ENCODE peak calls at places on chromosomes 2 and 18, in seven cellular contexts. J, Y, S, A, B, V and X are unnamed samples.

GRCh38 chr2:143545643-143546275 is 416.5 kb downstream of the ARHGAP15 start:
- DNase-seq in V (no peak), Y (no peak), A (no peak), J (no peak), S (no peak), B (no peak), X (no peak)

GRCh38 chr2:197573608-197574007 is 57.7 kb downstream of the MOB4 start:
- DNase-seq in A (no peak), Y (no peak), V (no peak), S (no peak), B (no peak), J (no peak), X (no peak)

GRCh38 chr2:200305797-200306718 is at the start of gene SPATS2L:
- DNase-seq in V (no peak), A (peak; percentile 22), S (peak; percentile 70), J (peak; percentile 63), B (peak; percentile 95), Y (peak; percentile 69), X (no peak)

GRCh38 chr2:108918941-108919341 is 70.1 kb downstream of the EDAR start:
- DNase-seq in Y (no peak), V (no peak), A (no peak), J (no peak), S (no peak), B (no peak), X (no peak)

GRCh38 chr2:143759455-143759854 is 630.2 kb downstream of the ARHGAP15 start:
- DNase-seq in Y (peak; percentile 56), S (no peak), V (no peak), B (no peak), J (peak; percentile 25), A (no peak), X (no peak)

GRCh38 chr2:74740395-74741075 is 86.5 kb downstream of the SEMA4F start:
- DNase-seq in V (no peak), Y (no peak), S (no peak), B (peak; percentile 76), A (peak; percentile 95), J (no peak), X (peak; percentile 93)

GRCh38 chr18:47118986-47119385 is 31.3 kb downstream of the HDHD2 start:
- DNase-seq in S (no peak), A (no peak), V (no peak), Y (no peak), J (no peak), B (no peak), X (no peak)

GRCh38 chr2:222813177-222813843 is 47.5 kb upstream of the ACSL3 start:
- DNase-seq in J (no peak), S (no peak), V (peak; percentile 79), Y (no peak), A (no peak), B (no peak), X (no peak)

GRCh38 chr18:75727479-75727878 is 300.0 kb upstream of the SMIM21 start:
- DNase-seq in Y (peak; percentile 85), J (peak; percentile 38), A (peak; percentile 21), S (peak; percentile 47), V (no peak), B (peak; percentile 2), X (peak; percentile 8)

GRCh38 chr2:238305092-238305862 is 15.0 kb upstream of the TRAF3IP1 start:
- DNase-seq in V (no peak), J (peak; percentile 16), A (no peak), Y (no peak), B (peak; percentile 51), S (no peak), X (no peak)

GRCh38 chr18:70228546-70228945 is 23.1 kb upstream of the RTTN start:
- DNase-seq in Y (no peak), S (no peak), A (no peak), V (no peak), J (no peak), B (no peak), X (no peak)

GRCh38 chr18:68500551-68500950 is 214.4 kb downstream of the TMX3 start:
- DNase-seq in Y (no peak), J (no peak), S (no peak), V (no peak), A (no peak), B (no peak), X (no peak)

GRCh38 chr18:33838084-33838483 is 260.1 kb downstream of the ASXL3 start:
- DNase-seq in B (no peak), A (no peak), S (no peak), Y (no peak), J (no peak), V (no peak), X (no peak)

GRCh38 chr2:39665811-39666488 is at the start of gene TMEM178A:
- DNase-seq in J (no peak), S (peak; percentile 90), Y (peak; percentile 76), V (no peak), B (no peak), A (no peak), X (no peak)

GRCh38 chr2:228986961-228987360 is 284.1 kb downstream of the PID1 start:
- DNase-seq in B (no peak), A (no peak), J (no peak), S (no peak), V (no peak), Y (no peak), X (no peak)

GRCh38 chr2:148651972-148652371 is 7.4 kb downstream of the EPC2 start:
- DNase-seq in Y (no peak), J (no peak), A (no peak), B (no peak), V (no peak), S (no peak), X (no peak)

GRCh38 chr2:144834954-144835633 is 315.2 kb upstream of the ZEB2 start:
- DNase-seq in Y (no peak), S (no peak), J (peak; percentile 24), A (no peak), B (no peak), V (no peak), X (no peak)

GRCh38 chr2:31420936-31421335 is 6.4 kb upstream of the XDH start:
- DNase-seq in V (no peak), J (no peak), B (no peak), Y (no peak), A (no peak), S (no peak), X (no peak)

GRCh38 chr2:196703660-196704209 is 64.2 kb downstream of the CCDC150 start:
- DNase-seq in B (no peak), J (no peak), A (no peak), V (no peak), S (no peak), Y (no peak), X (no peak)

GRCh38 chr2:101981066-101981465 is 10.7 kb upstream of the IL1R2 start:
- DNase-seq in J (no peak), S (no peak), Y (no peak), B (no peak), A (no peak), V (no peak), X (no peak)

GRCh38 chr2:133607679-133608078 is 39.4 kb upstream of the NCKAP5 start:
- DNase-seq in S (no peak), Y (no peak), B (no peak), V (no peak), J (no peak), A (no peak), X (no peak)

GRCh38 chr18:32974421-32975165 is 201.8 kb upstream of the KLHL14 start:
- DNase-seq in Y (no peak), A (no peak), S (no peak), B (no peak), V (no peak), J (no peak), X (no peak)

GRCh38 chr2:201471732-201472395 is 20.3 kb downstream of the STRADB start:
- DNase-seq in Y (no peak), S (no peak), J (no peak), A (no peak), B (no peak), V (no peak), X (no peak)

GRCh38 chr2:216713691-216714411 is 18.5 kb upstream of the IGFBP5 start:
- DNase-seq in V (no peak), Y (no peak), S (no peak), J (no peak), A (no peak), B (no peak), X (no peak)

GRCh38 chr2:162233197-162233596 is 10.0 kb downstream of the FAP start:
- DNase-seq in V (no peak), Y (no peak), J (no peak), S (no peak), B (no peak), A (no peak), X (no peak)

GRCh38 chr2:8643996-8644356 is 37.9 kb upstream of the ID2 start:
- DNase-seq in J (no peak), B (no peak), A (no peak), S (no peak), Y (no peak), V (no peak), X (no peak)
- H3K27me3 ChIP-seq in J (peaks cover 26% of the 10 kb centered on the region), B (no peaks in the 10 kb centered on the region), A (no peaks in the 10 kb centered on the region), S (no peaks in the 10 kb centered on the region), Y (peaks cover 1% of the 10 kb centered on the region), V (no peaks in the 10 kb centered on the region), X (no peaks in the 10 kb centered on the region)

GRCh38 chr2:230735884-230736283 is 23.2 kb downstream of the CAB39 start:
- DNase-seq in A (no peak), B (no peak), V (no peak), Y (no peak), S (no peak), J (no peak), X (no peak)

GRCh38 chr2:230738391-230738811 is 25.8 kb downstream of the CAB39 start:
- DNase-seq in S (no peak), V (no peak), J (no peak), B (peak; percentile 35), Y (no peak), A (no peak), X (no peak)

GRCh38 chr2:230737791-230738226 is 25.2 kb downstream of the CAB39 start:
- DNase-seq in V (no peak), J (no peak), A (no peak), B (no peak), Y (no peak), S (no peak), X (no peak)

GRCh38 chr2:230738924-230739323 is 26.3 kb downstream of the CAB39 start:
- DNase-seq in Y (no peak), A (no peak), J (no peak), V (no peak), B (peak; percentile 85), S (no peak), X (no peak)

GRCh38 chr2:230739961-230740360 is 27.3 kb downstream of the CAB39 start:
- DNase-seq in Y (no peak), A (no peak), J (no peak), V (no peak), S (no peak), B (no peak), X (no peak)
- TF ChIP-seq SIN3A in Y (no peak), A (no peak), J (no peak), V (no peak), S (no peak), B (no peak), X (no peak)

DNA sequence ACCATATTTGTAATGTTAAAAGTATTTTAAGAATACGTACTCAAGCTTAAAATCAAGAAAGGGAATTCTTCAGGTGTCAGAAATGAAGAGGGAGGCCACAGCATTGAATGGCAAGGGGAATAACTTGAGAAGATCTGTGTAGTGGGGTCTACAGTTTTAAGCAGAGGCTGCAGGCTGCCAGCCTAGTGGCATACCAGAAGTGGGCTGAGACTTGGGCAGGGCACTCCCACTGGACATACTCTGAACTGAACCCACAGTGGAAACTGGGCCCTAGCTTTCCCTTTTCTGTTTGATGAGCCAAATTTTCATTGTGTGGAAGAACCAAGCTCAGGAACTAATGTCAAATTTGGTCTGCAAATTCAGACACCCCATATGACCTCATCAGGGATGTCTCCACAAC is 238.8 kb downstream of the PTPRM start:
- DNase-seq in B (no peak), J (no peak), S (no peak), Y (no peak), A (no peak), V (no peak), X (no peak)
- H3K4me1 ChIP-seq in B (peaks cover 58% of the 10 kb centered on the region), J (no peaks in the 10 kb centered on the region), S (peaks cover 26% of the 10 kb centered on the region), Y (no peaks in the 10 kb centered on the region), A (no peaks in the 10 kb centered on the region), V (no peaks in the 10 kb centered on the region), X (no peaks in the 10 kb centered on the region)

GRCh38 chr2:120444691-120445240 is 98.8 kb downstream of the INHBB start:
- DNase-seq in V (no peak), Y (no peak), J (no peak), B (no peak), A (no peak), S (no peak), X (no peak)
- H3K27me3 ChIP-seq in V (peaks cover 14% of the 10 kb centered on the region), Y (peaks cover 4% of the 10 kb centered on the region), J (peaks cover 77% of the 10 kb centered on the region), B (peaks cover 86% of the 10 kb centered on the region), A (no peaks in the 10 kb centered on the region), S (peaks cover 36% of the 10 kb centered on the region), X (no peaks in the 10 kb centered on the region)